ENCODE peak calls at places on chromosomes 1 and 21, in eight cellular contexts. One of them, this sample, is unnamed.

GRCh38 chr1:64302971-64303370 is 99.5 kb downstream of the UBE2U start:
- DNase-seq in tibial nerve: no peak
- DNase-seq in H7: no peak
- DNase-seq in stomach: no peak
- DNase-seq in transverse colon: no peak
- DNase-seq in lower lobe of right lung: no peak
- DNase-seq in mesendoderm: no peak
- DNase-seq in cardiac muscle cell: no peak
- DNase-seq in this sample: no peak

GRCh38 chr1:38730511-38731397 is 128.8 kb downstream of the RRAGC start:
- DNase-seq in tibial nerve: no peak
- DNase-seq in H7: no peak
- DNase-seq in stomach: no peak
- DNase-seq in transverse colon: no peak
- DNase-seq in lower lobe of right lung: no peak
- DNase-seq in mesendoderm: no peak
- DNase-seq in cardiac muscle cell: peak; percentile 15
- DNase-seq in this sample: no peak

GRCh38 chr1:224333309-224333926 is 3.4 kb upstream of the NVL start:
- DNase-seq in tibial nerve: no peak
- DNase-seq in H7: peak; percentile 28
- DNase-seq in stomach: no peak
- DNase-seq in transverse colon: no peak
- DNase-seq in lower lobe of right lung: no peak
- DNase-seq in mesendoderm: peak; percentile 60
- DNase-seq in cardiac muscle cell: peak; percentile 73
- DNase-seq in this sample: no peak

GRCh38 chr1:78892251-78892650 is 114.3 kb downstream of the ADGRL4 start:
- DNase-seq in tibial nerve: no peak
- DNase-seq in H7: no peak
- DNase-seq in stomach: no peak
- DNase-seq in transverse colon: no peak
- DNase-seq in lower lobe of right lung: no peak
- DNase-seq in mesendoderm: no peak
- DNase-seq in cardiac muscle cell: no peak
- DNase-seq in this sample: no peak

GRCh38 chr1:67675800-67676199 is 9.2 kb upstream of the GADD45A start:
- DNase-seq in tibial nerve: no peak
- DNase-seq in H7: no peak
- DNase-seq in stomach: no peak
- DNase-seq in transverse colon: no peak
- DNase-seq in lower lobe of right lung: no peak
- DNase-seq in mesendoderm: no peak
- DNase-seq in cardiac muscle cell: no peak
- DNase-seq in this sample: no peak

GRCh38 chr1:240831191-240831631 is 219.3 kb upstream of the GREM2 start:
- DNase-seq in tibial nerve: no peak
- DNase-seq in H7: no peak
- DNase-seq in stomach: no peak
- DNase-seq in transverse colon: no peak
- DNase-seq in lower lobe of right lung: no peak
- DNase-seq in mesendoderm: no peak
- DNase-seq in cardiac muscle cell: peak; percentile 65
- DNase-seq in this sample: no peak

GRCh38 chr1:111448482-111448917 is 556 bp downstream of the WDR77 start:
- DNase-seq in tibial nerve: no peak
- DNase-seq in H7: peak; percentile 42
- DNase-seq in stomach: no peak
- DNase-seq in transverse colon: no peak
- DNase-seq in lower lobe of right lung: no peak
- DNase-seq in mesendoderm: peak; percentile 42
- DNase-seq in cardiac muscle cell: no peak
- DNase-seq in this sample: no peak

GRCh38 chr1:169361281-169361680 is 6.3 kb downstream of the NME7 start:
- DNase-seq in tibial nerve: no peak
- DNase-seq in H7: no peak
- DNase-seq in stomach: no peak
- DNase-seq in transverse colon: no peak
- DNase-seq in lower lobe of right lung: no peak
- DNase-seq in mesendoderm: no peak
- DNase-seq in cardiac muscle cell: peak; percentile 33
- DNase-seq in this sample: no peak

GRCh38 chr1:160346953-160347352 is 3.8 kb downstream of the NCSTN start:
- DNase-seq in tibial nerve: no peak
- DNase-seq in H7: no peak
- DNase-seq in stomach: no peak
- DNase-seq in transverse colon: no peak
- DNase-seq in lower lobe of right lung: peak; percentile 66
- DNase-seq in mesendoderm: no peak
- DNase-seq in cardiac muscle cell: no peak
- DNase-seq in this sample: no peak

GRCh38 chr1:222618001-222618879 is at the start of gene MIA3:
- DNase-seq in tibial nerve: peak; percentile 66
- DNase-seq in H7: peak; percentile 95
- DNase-seq in stomach: no peak
- DNase-seq in transverse colon: peak; percentile 34
- DNase-seq in lower lobe of right lung: peak; percentile 88
- DNase-seq in mesendoderm: no peak
- DNase-seq in cardiac muscle cell: peak; percentile 18
- DNase-seq in this sample: peak; percentile 22

GRCh38 chr1:1510912-1511532 is 940 bp upstream of the ATAD3A start:
- DNase-seq in tibial nerve: no peak
- DNase-seq in H7: peak; percentile 63
- DNase-seq in stomach: no peak
- DNase-seq in transverse colon: no peak
- DNase-seq in lower lobe of right lung: no peak
- DNase-seq in mesendoderm: peak; percentile 83
- DNase-seq in cardiac muscle cell: peak; percentile 5
- DNase-seq in this sample: no peak

GRCh38 chr1:42963378-42964005 is 4.8 kb upstream of the SLC2A1 start:
- DNase-seq in tibial nerve: no peak
- DNase-seq in H7: peak; percentile 48
- DNase-seq in stomach: no peak
- DNase-seq in transverse colon: no peak
- DNase-seq in lower lobe of right lung: no peak
- DNase-seq in mesendoderm: no peak
- DNase-seq in cardiac muscle cell: peak; percentile 62
- DNase-seq in this sample: no peak

GRCh38 chr1:54844564-54844963 is 42.4 kb downstream of the DHCR24 start:
- DNase-seq in tibial nerve: no peak
- DNase-seq in H7: no peak
- DNase-seq in stomach: no peak
- DNase-seq in transverse colon: no peak
- DNase-seq in lower lobe of right lung: no peak
- DNase-seq in mesendoderm: no peak
- DNase-seq in cardiac muscle cell: no peak
- DNase-seq in this sample: no peak

DNA sequence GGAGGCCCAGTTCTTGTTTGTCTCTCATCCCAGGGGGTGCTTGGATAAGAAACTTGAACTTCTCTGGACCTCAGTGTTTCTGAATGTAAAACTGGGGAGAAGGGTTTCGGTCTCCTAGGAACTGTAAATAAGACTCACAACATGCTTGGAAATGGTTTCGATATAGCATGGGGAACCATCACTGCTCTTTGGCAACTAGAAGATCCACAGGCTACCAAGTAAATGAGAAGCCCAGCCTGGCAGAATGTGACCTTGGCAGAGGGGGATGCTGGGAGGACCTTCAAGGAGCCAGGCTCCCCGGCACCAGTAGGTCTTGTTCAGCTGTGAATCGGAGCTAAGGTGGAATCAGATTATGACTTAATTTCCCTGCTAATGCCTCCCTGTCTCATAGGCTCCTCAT is 3.7 kb downstream of the ARL8A start:
- DNase-seq in tibial nerve: no peak
- DNase-seq in H7: no peak
- DNase-seq in stomach: no peak
- DNase-seq in transverse colon: no peak
- DNase-seq in lower lobe of right lung: no peak
- DNase-seq in mesendoderm: no peak
- DNase-seq in cardiac muscle cell: no peak
- DNase-seq in this sample: no peak
- H3K36me3 ChIP-seq in tibial nerve: peaks cover 7% of the 10 kb centered on the region
- H3K36me3 ChIP-seq in H7: peaks cover 2% of the 10 kb centered on the region
- H3K36me3 ChIP-seq in stomach: peaks cover 42% of the 10 kb centered on the region
- H3K36me3 ChIP-seq in transverse colon: peaks cover 4% of the 10 kb centered on the region
- H3K36me3 ChIP-seq in lower lobe of right lung: peaks cover 40% of the 10 kb centered on the region
- H3K36me3 ChIP-seq in mesendoderm: peaks cover 2% of the 10 kb centered on the region
- H3K36me3 ChIP-seq in cardiac muscle cell: no peaks in the 10 kb centered on the region
- H3K36me3 ChIP-seq in this sample: no peaks in the 10 kb centered on the region

DNA sequence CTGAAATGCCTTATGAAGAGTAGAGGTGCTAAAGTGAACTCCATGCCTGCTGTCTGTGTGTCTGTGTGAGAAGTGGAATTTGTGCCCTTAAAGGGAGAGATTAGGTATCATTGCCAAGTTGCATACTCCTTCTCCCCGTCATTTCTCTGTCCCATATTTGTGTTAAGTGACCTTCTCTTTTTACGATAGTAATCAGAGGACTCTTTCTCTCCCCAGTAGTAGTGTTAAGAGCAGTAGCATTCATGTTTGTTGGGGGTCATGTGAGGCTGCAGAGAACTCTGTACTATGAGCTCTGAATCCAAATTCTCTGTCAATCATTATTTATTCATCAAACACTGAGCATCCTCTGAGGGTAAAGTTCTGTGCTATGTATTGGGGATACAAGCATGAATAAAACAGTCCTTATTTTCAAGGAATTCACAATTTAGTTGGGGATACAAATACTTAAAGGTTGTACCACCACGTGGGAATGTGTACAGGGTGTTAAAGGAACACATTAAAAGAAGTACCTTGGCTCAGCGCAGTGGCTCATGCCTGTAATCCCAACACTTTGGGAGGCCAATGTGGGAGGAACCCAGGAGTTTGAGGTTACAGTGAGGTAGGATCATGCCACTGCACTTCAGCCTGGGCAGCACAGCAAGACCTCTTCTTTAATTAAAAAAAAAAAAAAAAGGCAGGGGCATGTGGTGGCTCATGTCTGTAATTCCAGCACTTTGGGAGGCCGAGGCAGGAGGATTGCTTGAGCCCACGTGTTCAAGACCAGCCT is 24.8 kb upstream of the KCNQ4 start:
- DNase-seq in tibial nerve: no peak
- DNase-seq in H7: no peak
- DNase-seq in stomach: no peak
- DNase-seq in transverse colon: no peak
- DNase-seq in lower lobe of right lung: no peak
- DNase-seq in mesendoderm: no peak
- DNase-seq in cardiac muscle cell: no peak
- DNase-seq in this sample: no peak
- H3K36me3 ChIP-seq in tibial nerve: peaks cover 16% of the 10 kb centered on the region
- H3K36me3 ChIP-seq in H7: peaks cover 41% of the 10 kb centered on the region
- H3K36me3 ChIP-seq in stomach: peaks cover 99% of the 10 kb centered on the region
- H3K36me3 ChIP-seq in transverse colon: peaks cover 42% of the 10 kb centered on the region
- H3K36me3 ChIP-seq in lower lobe of right lung: peaks cover 99% of the 10 kb centered on the region
- H3K36me3 ChIP-seq in mesendoderm: peaks cover 15% of the 10 kb centered on the region
- H3K36me3 ChIP-seq in cardiac muscle cell: peaks cover 85% of the 10 kb centered on the region
- H3K36me3 ChIP-seq in this sample: peaks cover 46% of the 10 kb centered on the region

DNA sequence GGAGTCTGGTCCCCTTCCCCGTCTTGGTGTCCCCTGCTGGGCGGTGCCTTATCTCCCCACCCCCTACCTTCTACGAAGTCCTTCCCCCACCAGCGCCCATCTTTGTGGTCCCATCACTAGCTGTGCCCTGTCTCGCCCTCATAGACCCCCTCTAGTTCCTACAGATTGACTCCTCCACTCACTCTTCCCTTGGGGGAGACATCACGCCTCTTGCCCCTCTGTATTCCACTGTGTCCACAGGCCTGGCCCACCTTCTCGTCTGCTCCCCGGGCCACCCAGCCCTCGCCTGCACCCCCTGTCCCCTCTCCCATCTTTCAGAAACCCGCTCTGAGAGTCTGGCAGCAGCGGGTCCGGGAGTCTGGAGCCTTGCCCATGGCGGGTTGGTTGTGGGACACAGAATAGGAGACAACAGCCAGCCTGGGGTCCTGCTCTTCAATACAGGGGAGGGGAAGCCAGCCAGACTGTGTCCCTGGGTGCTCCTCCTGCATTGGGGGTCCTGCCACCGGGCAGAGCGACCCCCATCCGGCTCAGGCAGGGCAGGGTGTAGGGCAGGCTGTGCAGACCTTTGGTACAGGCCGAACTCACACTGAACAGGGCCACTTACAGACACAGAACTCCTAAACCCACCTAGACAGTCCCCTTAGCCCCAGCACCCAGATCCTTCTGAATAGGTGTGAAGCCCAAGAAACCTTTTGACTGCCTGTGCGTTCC is 1.1 kb downstream of the RNF187 start:
- DNase-seq in tibial nerve: no peak
- DNase-seq in H7: no peak
- DNase-seq in stomach: no peak
- DNase-seq in transverse colon: no peak
- DNase-seq in lower lobe of right lung: no peak
- DNase-seq in mesendoderm: no peak
- DNase-seq in cardiac muscle cell: no peak
- DNase-seq in this sample: no peak
- H3K36me3 ChIP-seq in tibial nerve: peaks cover 14% of the 10 kb centered on the region
- H3K36me3 ChIP-seq in H7: peaks cover 23% of the 10 kb centered on the region
- H3K36me3 ChIP-seq in stomach: peaks cover 35% of the 10 kb centered on the region
- H3K36me3 ChIP-seq in transverse colon: peaks cover 8% of the 10 kb centered on the region
- H3K36me3 ChIP-seq in lower lobe of right lung: peaks cover 34% of the 10 kb centered on the region
- H3K36me3 ChIP-seq in mesendoderm: peaks cover 2% of the 10 kb centered on the region
- H3K36me3 ChIP-seq in cardiac muscle cell: peaks cover 4% of the 10 kb centered on the region
- H3K36me3 ChIP-seq in this sample: peaks cover 20% of the 10 kb centered on the region

GRCh38 chr21:46246345-46246744 is 17.8 kb upstream of the LSS start:
- DNase-seq in tibial nerve: no peak
- DNase-seq in H7: no peak
- DNase-seq in stomach: no peak
- DNase-seq in transverse colon: no peak
- DNase-seq in lower lobe of right lung: no peak
- DNase-seq in mesendoderm: no peak
- DNase-seq in cardiac muscle cell: no peak
- DNase-seq in this sample: no peak

GRCh38 chr21:46247699-46248460 is 19.3 kb upstream of the LSS start:
- DNase-seq in tibial nerve: no peak
- DNase-seq in H7: no peak
- DNase-seq in stomach: no peak
- DNase-seq in transverse colon: no peak
- DNase-seq in lower lobe of right lung: no peak
- DNase-seq in mesendoderm: no peak
- DNase-seq in cardiac muscle cell: no peak
- DNase-seq in this sample: no peak

GRCh38 chr21:46245213-46245915 is 16.8 kb upstream of the LSS start:
- DNase-seq in tibial nerve: no peak
- DNase-seq in H7: no peak
- DNase-seq in stomach: no peak
- DNase-seq in transverse colon: no peak
- DNase-seq in lower lobe of right lung: no peak
- DNase-seq in mesendoderm: no peak
- DNase-seq in cardiac muscle cell: no peak
- DNase-seq in this sample: no peak

GRCh38 chr21:46250146-46250725 is 21.7 kb upstream of the LSS start:
- DNase-seq in tibial nerve: no peak
- DNase-seq in H7: no peak
- DNase-seq in stomach: no peak
- DNase-seq in transverse colon: no peak
- DNase-seq in lower lobe of right lung: no peak
- DNase-seq in mesendoderm: no peak
- DNase-seq in cardiac muscle cell: no peak
- DNase-seq in this sample: no peak

DNA sequence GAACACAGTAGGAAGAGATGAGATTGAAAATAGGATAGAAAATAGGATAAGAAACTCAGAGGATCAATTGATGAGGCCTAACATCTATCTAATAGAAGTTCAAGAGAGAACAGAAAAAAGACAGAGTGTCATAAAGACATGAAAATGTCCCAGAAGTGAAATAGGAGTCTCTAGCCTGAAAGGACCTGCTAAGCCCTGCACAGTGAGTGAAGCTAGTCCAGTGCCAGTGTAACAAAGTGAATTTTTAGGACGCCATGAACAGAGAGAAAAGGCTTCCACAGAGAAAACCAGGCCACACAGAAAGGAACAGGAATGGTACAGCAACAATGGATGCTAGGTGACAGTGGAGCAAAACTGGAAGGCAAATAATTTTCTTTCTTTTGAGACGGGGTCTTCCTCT is 20.3 kb upstream of the LSS start:
- DNase-seq in tibial nerve: no peak
- DNase-seq in H7: no peak
- DNase-seq in stomach: no peak
- DNase-seq in transverse colon: no peak
- DNase-seq in lower lobe of right lung: no peak
- DNase-seq in mesendoderm: no peak
- DNase-seq in cardiac muscle cell: no peak
- DNase-seq in this sample: no peak
- H3K36me3 ChIP-seq in tibial nerve: peaks cover 37% of the 10 kb centered on the region
- H3K36me3 ChIP-seq in H7: peaks cover 52% of the 10 kb centered on the region
- H3K36me3 ChIP-seq in stomach: peaks cover 100% of the 10 kb centered on the region
- H3K36me3 ChIP-seq in transverse colon: peaks cover 58% of the 10 kb centered on the region
- H3K36me3 ChIP-seq in lower lobe of right lung: peaks cover 99% of the 10 kb centered on the region
- H3K36me3 ChIP-seq in mesendoderm: peaks cover 23% of the 10 kb centered on the region
- H3K36me3 ChIP-seq in cardiac muscle cell: peaks cover 62% of the 10 kb centered on the region
- H3K36me3 ChIP-seq in this sample: peaks cover 50% of the 10 kb centered on the region

This sample was measured in CD8-positive, alpha-beta T cell.